ENCODE peak calls at places on chromosomes 2 and 18, in ten cellular contexts. S is breast epithelium, U is BJ, Q is dorsolateral prefrontal cortex, D is endothelial cell of umbilical vein, H is AG04449, W is kidney, J is heart left ventricle, Z is AG04450, F is left ventricle myocardium inferior. I is an unnamed sample.

GRCh38 chr18:60684843-60685513 is 312.4 kb upstream of the MC4R start:
- DNase-seq in S (no peak), U (no peak), Q (no peak), D (peak; percentile 57), H (peak; percentile 4), W (no peak), J (no peak), Z (no peak), F (no peak), I (no peak)

GRCh38 chr18:6557470-6558245 is 142.9 kb upstream of the L3MBTL4 start:
- DNase-seq in S (no peak), U (no peak), Q (no peak), D (no peak), H (no peak), W (no peak), J (no peak), Z (no peak), F (no peak), I (no peak)

GRCh38 chr2:213766062-213766461 is 481.8 kb downstream of the SPAG16 start:
- DNase-seq in S (no peak), U (no peak), Q (no peak), D (no peak), H (no peak), W (no peak), J (no peak), Z (no peak), F (no peak), I (no peak)

GRCh38 chr18:50418650-50419049 is 43.8 kb downstream of the SKA1 start:
- DNase-seq in S (no peak), U (no peak), Q (no peak), D (no peak), H (no peak), W (no peak), J (no peak), Z (no peak), F (no peak), I (no peak)

GRCh38 chr2:72993147-72993546 is 75.8 kb downstream of the EMX1 start:
- DNase-seq in S (no peak), U (no peak), Q (no peak), D (peak; percentile 51), H (no peak), W (peak; percentile 60), J (no peak), Z (no peak), F (no peak), I (no peak)

GRCh38 chr2:133326651-133327397 is 241.4 kb downstream of the NCKAP5 start:
- DNase-seq in S (no peak), U (no peak), Q (no peak), D (no peak), H (peak; percentile 91), W (no peak), J (no peak), Z (peak; percentile 82), F (no peak), I (no peak)

GRCh38 chr18:30987479-30988241 is 54.9 kb downstream of the DSC3 start:
- DNase-seq in S (no peak), U (no peak), Q (no peak), D (no peak), H (no peak), W (no peak), J (no peak), Z (no peak), F (no peak), I (peak; percentile 16)

GRCh38 chr18:10482985-10483949 is 28.8 kb downstream of the APCDD1 start:
- DNase-seq in S (no peak), U (no peak), Q (no peak), D (no peak), H (no peak), W (no peak), J (no peak), Z (no peak), F (peak; percentile 45), I (no peak)

GRCh38 chr18:46148810-46149209 is 44.6 kb downstream of the HAUS1 start:
- DNase-seq in S (no peak), U (no peak), Q (no peak), D (peak; percentile 66), H (no peak), W (no peak), J (no peak), Z (no peak), F (no peak), I (no peak)

GRCh38 chr2:131054488-131054887 is 38.8 kb downstream of the FAM168B start:
- DNase-seq in S (no peak), U (no peak), Q (no peak), D (no peak), H (no peak), W (no peak), J (no peak), Z (no peak), F (no peak), I (no peak)

GRCh38 chr2:7694066-7695000 is 777.1 kb downstream of the RNF144A start:
- DNase-seq in S (no peak), U (no peak), Q (no peak), D (no peak), H (no peak), W (no peak), J (no peak), Z (no peak), F (no peak), I (no peak)

GRCh38 chr2:152406836-152407161 is 71.8 kb downstream of the FMNL2 start:
- DNase-seq in S (no peak), U (no peak), Q (no peak), D (no peak), H (no peak), W (no peak), J (no peak), Z (no peak), F (no peak), I (no peak)

GRCh38 chr2:60071427-60071826 is 482.0 kb downstream of the BCL11A start:
- DNase-seq in S (no peak), U (no peak), Q (no peak), D (no peak), H (no peak), W (no peak), J (no peak), Z (no peak), F (no peak), I (no peak)

GRCh38 chr2:220445429-220446105 is 818.1 kb downstream of the SLC4A3 start:
- DNase-seq in S (no peak), U (no peak), Q (no peak), D (no peak), H (no peak), W (no peak), J (no peak), Z (no peak), F (no peak), I (no peak)

DNA sequence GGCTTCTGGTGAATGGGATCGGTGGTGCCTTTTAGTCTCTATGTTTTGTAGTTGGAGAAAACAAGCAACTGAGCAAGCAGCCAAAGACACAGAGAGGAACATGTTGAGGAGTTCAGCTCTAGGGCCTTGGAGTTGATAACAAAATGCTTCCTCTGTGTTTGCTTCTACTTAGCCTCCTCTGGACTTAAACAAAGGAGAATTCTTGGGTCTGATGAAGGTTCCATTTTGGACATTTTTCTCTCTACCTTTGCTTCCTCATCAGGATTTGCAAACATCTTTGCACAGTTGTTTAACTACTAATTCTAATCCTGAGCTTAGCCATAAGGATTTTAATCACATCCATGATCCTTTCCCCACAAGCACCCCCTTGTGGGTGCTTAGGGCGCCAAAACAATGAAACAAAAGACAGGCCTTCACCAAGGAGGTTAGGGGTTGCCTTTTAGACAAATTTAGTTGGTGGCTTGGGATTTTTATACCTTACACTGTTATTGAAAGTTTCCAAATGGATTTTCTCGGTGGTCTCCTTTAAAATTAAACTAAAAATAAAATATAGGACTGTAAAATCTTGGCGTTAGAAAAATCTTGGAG is 148.5 kb upstream of the SATB2 start:
- DNase-seq in S (no peak), U (no peak), Q (no peak), D (no peak), H (no peak), W (no peak), J (no peak), Z (no peak), F (no peak), I (no peak)
- TF ChIP-seq CTCF in S (no peak), U (peak; percentile 5), Q (no peak), D (no peak), H (no peak), W (no peak), J (no peak), Z (peak; percentile 43), F (no peak), I (no peak)

GRCh38 chr2:106165064-106165463 is 29.0 kb downstream of the UXS1 start:
- DNase-seq in S (no peak), U (no peak), Q (no peak), D (no peak), H (no peak), W (no peak), J (no peak), Z (no peak), F (no peak), I (no peak)
- TF ChIP-seq CTCF in S (no peak), U (no peak), Q (no peak), D (no peak), H (no peak), W (no peak), J (no peak), Z (no peak), F (no peak), I (no peak)

GRCh38 chr2:125364181-125364806 is 1291.7 kb upstream of the GYPC start:
- DNase-seq in S (no peak), U (no peak), Q (no peak), D (no peak), H (no peak), W (no peak), J (no peak), Z (no peak), F (no peak), I (no peak)
- TF ChIP-seq CTCF in S (no peak), U (no peak), Q (no peak), D (no peak), H (no peak), W (no peak), J (no peak), Z (peak; percentile 17), F (no peak), I (no peak)

GRCh38 chr2:16726147-16726546 is 60.5 kb upstream of the CYRIA start:
- DNase-seq in S (no peak), U (no peak), Q (no peak), D (no peak), H (no peak), W (no peak), J (no peak), Z (no peak), F (no peak), I (no peak)

GRCh38 chr2:16719409-16719808 is 53.8 kb upstream of the CYRIA start:
- DNase-seq in S (no peak), U (no peak), Q (no peak), D (no peak), H (no peak), W (no peak), J (no peak), Z (no peak), F (no peak), I (no peak)

GRCh38 chr2:16722121-16722520 is 56.5 kb upstream of the CYRIA start:
- DNase-seq in S (no peak), U (no peak), Q (no peak), D (no peak), H (no peak), W (no peak), J (no peak), Z (no peak), F (no peak), I (no peak)

GRCh38 chr2:16725549-16725948 is 59.9 kb upstream of the CYRIA start:
- DNase-seq in S (no peak), U (no peak), Q (no peak), D (no peak), H (no peak), W (no peak), J (no peak), Z (no peak), F (no peak), I (no peak)

GRCh38 chr2:16722677-16723076 is 57.0 kb upstream of the CYRIA start:
- DNase-seq in S (no peak), U (no peak), Q (no peak), D (no peak), H (no peak), W (no peak), J (no peak), Z (no peak), F (no peak), I (no peak)
- TF ChIP-seq CTCF in S (no peak), U (no peak), Q (no peak), D (peak; percentile 3), H (no peak), W (no peak), J (no peak), Z (no peak), F (no peak), I (no peak)

I was measured in esophagus squamous epithelium.